ENCODE peak calls at places on chromosomes 5 and 9, in four cellular contexts. One of them, this sample, is unnamed.

GRCh38 chr9:115941561-115942315 is 211.9 kb upstream of the PAPPA start:
- DNase-seq in SK-N-SH: no peak
- DNase-seq in HepG2: no peak
- DNase-seq in WTC11: no peak
- DNase-seq in this sample: no peak

GRCh38 chr5:78662323-78662722 is 13.8 kb upstream of the LHFPL2 start:
- DNase-seq in SK-N-SH: no peak
- DNase-seq in HepG2: no peak
- DNase-seq in WTC11: no peak
- DNase-seq in this sample: no peak

GRCh38 chr9:134329886-134330285 is 3.6 kb downstream of the RXRA start:
- DNase-seq in WTC11: no peak
- DNase-seq in SK-N-SH: no peak
- DNase-seq in HepG2: no peak
- DNase-seq in this sample: no peak

GRCh38 chr9:73137286-73137899 is 14.3 kb upstream of the ANXA1 start:
- DNase-seq in HepG2: no peak
- DNase-seq in SK-N-SH: no peak
- DNase-seq in WTC11: no peak
- DNase-seq in this sample: no peak

GRCh38 chr9:137825324-137825991 is 52.1 kb upstream of the CACNA1B start:
- DNase-seq in WTC11: no peak
- DNase-seq in HepG2: no peak
- DNase-seq in SK-N-SH: no peak
- DNase-seq in this sample: no peak

GRCh38 chr5:6962256-6962655 is 249.0 kb downstream of the TENT4A start:
- DNase-seq in HepG2: no peak
- DNase-seq in WTC11: no peak
- DNase-seq in SK-N-SH: no peak
- DNase-seq in this sample: no peak

GRCh38 chr5:9288234-9288633 is 257.6 kb downstream of the SEMA5A start:
- DNase-seq in SK-N-SH: no peak
- DNase-seq in WTC11: peak
- DNase-seq in HepG2: no peak
- DNase-seq in this sample: no peak

GRCh38 chr5:11640474-11640873 is 263.8 kb downstream of the CTNND2 start:
- DNase-seq in HepG2: no peak
- DNase-seq in SK-N-SH: no peak
- DNase-seq in WTC11: no peak
- DNase-seq in this sample: no peak

GRCh38 chr9:106921341-106921899 is 58.5 kb downstream of the ZNF462 start:
- DNase-seq in WTC11: no peak
- DNase-seq in HepG2: peak
- DNase-seq in SK-N-SH: peak
- DNase-seq in this sample: no peak

GRCh38 chr5:132225165-132226032 is 2.3 kb downstream of the P4HA2 start:
- DNase-seq in HepG2: no peak
- DNase-seq in SK-N-SH: peak
- DNase-seq in WTC11: no peak
- DNase-seq in this sample: peak

GRCh38 chr9:77541055-77541454 is 107.1 kb downstream of the GNA14 start:
- DNase-seq in WTC11: no peak
- DNase-seq in SK-N-SH: no peak
- DNase-seq in HepG2: no peak
- DNase-seq in this sample: no peak

GRCh38 chr9:77543131-77543822 is 104.8 kb downstream of the GNA14 start:
- DNase-seq in SK-N-SH: no peak
- DNase-seq in WTC11: peak
- DNase-seq in HepG2: no peak
- DNase-seq in this sample: no peak

GRCh38 chr9:77544491-77545000 is 103.6 kb downstream of the GNA14 start:
- DNase-seq in HepG2: no peak
- DNase-seq in SK-N-SH: no peak
- DNase-seq in WTC11: no peak
- DNase-seq in this sample: no peak

GRCh38 chr9:77546391-77546790 is 101.7 kb downstream of the GNA14 start:
- DNase-seq in SK-N-SH: no peak
- DNase-seq in WTC11: no peak
- DNase-seq in HepG2: no peak
- DNase-seq in this sample: no peak

DNA sequence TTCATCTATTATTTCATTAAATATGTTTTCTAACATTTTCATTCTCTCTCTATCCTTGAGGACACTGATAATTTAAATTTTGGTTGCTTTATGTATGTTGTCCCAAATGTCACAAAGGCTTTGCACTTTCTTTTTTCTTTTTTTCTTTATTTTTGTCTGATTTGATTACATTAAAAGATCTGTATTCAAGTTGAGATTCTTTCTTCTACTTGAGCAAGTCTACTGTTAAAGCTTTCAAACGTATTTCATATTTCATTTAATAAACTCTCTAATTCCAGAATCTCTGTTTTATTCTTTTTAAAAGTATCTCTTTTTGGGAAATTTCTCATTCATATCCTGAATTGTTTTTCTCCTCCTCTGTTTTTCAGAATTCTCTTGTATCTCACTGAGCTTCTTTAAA is 106.5 kb downstream of the GNA14 start:
- DNase-seq in SK-N-SH: no peak
- DNase-seq in WTC11: no peak
- DNase-seq in HepG2: no peak
- DNase-seq in this sample: no peak
- TF ChIP-seq FOXJ3 in SK-N-SH: no peak
- TF ChIP-seq FOXJ3 in WTC11: no peak
- TF ChIP-seq FOXJ3 in HepG2: no peak
- TF ChIP-seq FOXJ3 in this sample: no peak

DNA sequence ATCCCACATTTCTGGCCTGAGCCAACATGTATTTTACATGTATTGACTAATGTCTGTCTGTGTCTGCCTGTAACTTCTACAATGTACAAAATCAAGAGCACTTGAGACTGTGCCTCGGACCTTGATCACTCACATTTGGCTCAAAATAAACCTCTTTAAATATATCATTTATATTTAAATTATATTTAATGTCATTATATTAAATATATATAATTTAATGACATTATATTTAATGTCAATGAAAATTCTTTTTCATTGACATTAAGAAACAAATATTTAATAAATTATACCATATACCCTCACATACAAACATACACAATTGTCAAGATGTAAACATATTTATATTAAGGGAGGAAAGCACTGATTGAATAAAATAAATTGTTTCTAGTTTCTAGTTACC is 1099.8 kb upstream of the CDH18 start:
- DNase-seq in SK-N-SH: no peak
- DNase-seq in WTC11: no peak
- DNase-seq in HepG2: no peak
- DNase-seq in this sample: no peak
- TF ChIP-seq FOXJ3 in SK-N-SH: no peak
- TF ChIP-seq FOXJ3 in WTC11: no peak
- TF ChIP-seq FOXJ3 in HepG2: no peak
- TF ChIP-seq FOXJ3 in this sample: no peak

GRCh38 chr9:78724896-78725295 is 428.0 kb downstream of the PSAT1 start:
- DNase-seq in SK-N-SH: no peak
- DNase-seq in WTC11: no peak
- DNase-seq in HepG2: no peak
- DNase-seq in this sample: no peak
- TF ChIP-seq FOXJ3 in SK-N-SH: no peak
- TF ChIP-seq FOXJ3 in WTC11: no peak
- TF ChIP-seq FOXJ3 in HepG2: no peak
- TF ChIP-seq FOXJ3 in this sample: no peak

GRCh38 chr9:130453487-130453886 is 8.7 kb downstream of the ASS1 start:
- DNase-seq in WTC11: no peak
- DNase-seq in SK-N-SH: peak
- DNase-seq in HepG2: peak
- DNase-seq in this sample: peak
- TF ChIP-seq FOXJ3 in WTC11: no peak
- TF ChIP-seq FOXJ3 in SK-N-SH: peak
- TF ChIP-seq FOXJ3 in HepG2: no peak
- TF ChIP-seq FOXJ3 in this sample: no peak

This sample was measured in K562.